ENCODE peak calls at places on chromosome 1, in ten cellular contexts. Q is effector memory CD4-positive, alpha-beta T cell; X is left ventricle myocardium inferior; N is lower lobe of right lung; B is endodermal cell; U is colonic mucosa; D is CD8-positive, alpha-beta T cell; J is fibroblast of lung; S is heart left ventricle; A is PC-9. E is an unnamed sample.

GRCh38 chr1:148317288-148317985 is 165.4 kb upstream of the NBPF11 start:
- DNase-seq in D (no peak), B (no peak), J (no peak), A (no peak), Q (no peak), N (no peak), S (no peak), X (no peak), U (no peak), E (no peak)

GRCh38 chr1:6052543-6053205 is 7.0 kb downstream of the KCNAB2 start:
- DNase-seq in S (no peak), N (no peak), X (peak; percentile 61), D (peak; percentile 59), J (peak; percentile 56), B (peak; percentile 93), U (peak; percentile 52), Q (no peak), A (no peak), E (peak; percentile 74)

GRCh38 chr1:27346991-27347627 is 5.3 kb downstream of the SYTL1 start:
- DNase-seq in B (peak; percentile 63), S (no peak), N (no peak), Q (no peak), A (no peak), J (peak; percentile 38), X (no peak), U (no peak), D (no peak), E (no peak)

GRCh38 chr1:16009030-16009460 is 5.0 kb downstream of the SRARP start:
- DNase-seq in J (peak; percentile 53), Q (peak; percentile 46), S (peak; percentile 88), N (peak; percentile 86), A (peak; percentile 43), X (peak; percentile 79), B (peak; percentile 98), U (peak; percentile 82), D (peak; percentile 81), E (peak; percentile 80)

GRCh38 chr1:227437495-227438008 is 119.3 kb upstream of the CDC42BPA start:
- DNase-seq in B (peak; percentile 47), S (no peak), N (no peak), X (no peak), J (peak; percentile 57), U (no peak), Q (no peak), A (peak; percentile 54), D (no peak), E (no peak)

GRCh38 chr1:103416681-103417318 is 108.7 kb upstream of the RNPC3 start:
- DNase-seq in B (no peak), J (peak; percentile 70), N (no peak), U (no peak), X (no peak), Q (no peak), S (no peak), D (no peak), A (no peak), E (no peak)

GRCh38 chr1:156233421-156234127 is 8.4 kb upstream of the BGLAP start:
- DNase-seq in D (no peak), A (no peak), B (no peak), J (peak; percentile 91), X (no peak), U (no peak), Q (no peak), S (no peak), N (no peak), E (no peak)

GRCh38 chr1:155003766-155004351 is 1.3 kb downstream of the ZBTB7B start:
- DNase-seq in J (peak; percentile 59), D (no peak), S (peak; percentile 86), U (peak; percentile 81), Q (no peak), X (peak; percentile 80), B (peak; percentile 81), A (no peak), N (peak; percentile 78), E (peak; percentile 79)

GRCh38 chr1:178037510-178038253 is 56.2 kb upstream of the RASAL2 start:
- DNase-seq in N (peak; percentile 92), Q (no peak), B (peak; percentile 90), A (peak; percentile 66), D (no peak), S (peak; percentile 95), J (peak; percentile 77), X (peak; percentile 91), U (peak; percentile 90), E (peak; percentile 95)

GRCh38 chr1:18799454-18799853 is 60.0 kb downstream of the TAS1R2 start:
- DNase-seq in S (no peak), N (no peak), X (no peak), J (no peak), Q (no peak), B (peak; percentile 40), U (no peak), D (no peak), A (no peak), E (no peak)

GRCh38 chr1:117890452-117890851 is 39.0 kb downstream of the GDAP2 start:
- DNase-seq in Q (no peak), N (no peak), X (no peak), U (no peak), D (no peak), B (no peak), J (no peak), A (no peak), S (no peak), E (no peak)

DNA sequence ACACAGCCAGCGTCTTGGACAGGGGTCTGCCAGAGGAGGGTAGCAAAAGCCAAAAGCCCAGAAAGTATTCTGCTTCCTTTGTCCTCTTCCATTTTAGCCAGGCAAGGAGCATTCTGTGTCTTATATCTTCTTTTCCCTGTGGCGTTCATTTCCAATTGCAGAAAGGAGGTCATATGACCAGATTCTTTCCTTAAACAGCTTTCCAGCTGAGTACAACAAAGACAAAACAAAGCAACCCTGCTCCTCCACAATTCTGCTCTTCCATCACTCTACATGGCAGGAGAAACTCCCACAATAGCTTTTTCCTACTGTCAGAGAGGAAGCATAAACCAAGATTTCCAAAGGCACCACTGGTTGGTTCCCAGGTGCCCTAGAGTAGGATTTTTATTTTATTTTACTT is 19.7 kb downstream of the ENSA start:
- DNase-seq in D (no peak), Q (no peak), J (peak; percentile 29), N (no peak), S (no peak), U (no peak), B (no peak), X (no peak), A (no peak), E (no peak)
- H3K4me1 ChIP-seq in D (peaks cover 30% of the 10 kb centered on the region), Q (peaks cover 32% of the 10 kb centered on the region), J (peaks cover 28% of the 10 kb centered on the region), N (peaks cover 63% of the 10 kb centered on the region), S (peaks cover 58% of the 10 kb centered on the region), U (peaks cover 24% of the 10 kb centered on the region), B (peaks cover 6% of the 10 kb centered on the region), X (peaks cover 64% of the 10 kb centered on the region), A (peaks cover 58% of the 10 kb centered on the region), E (peaks cover 50% of the 10 kb centered on the region)

GRCh38 chr1:1356796-1357401 is 1.5 kb downstream of the MXRA8 start:
- DNase-seq in D (no peak), X (no peak), Q (no peak), U (no peak), N (no peak), A (peak; percentile 34), J (no peak), S (no peak), B (peak; percentile 55), E (peak; percentile 12)

GRCh38 chr1:1356166-1356795 is 2.1 kb downstream of the MXRA8 start:
- DNase-seq in U (no peak), X (no peak), N (no peak), S (no peak), A (no peak), Q (no peak), B (no peak), D (no peak), J (no peak), E (no peak)

GRCh38 chr1:1354271-1355247 is 3.8 kb downstream of the MXRA8 start:
- DNase-seq in Q (no peak), X (no peak), D (peak; percentile 47), N (no peak), A (peak; percentile 9), B (peak; percentile 58), U (no peak), S (no peak), J (no peak), E (peak; percentile 20)

GRCh38 chr1:1353389-1354151 is 4.4 kb upstream of the DVL1 start:
- DNase-seq in N (no peak), B (peak; percentile 91), U (no peak), J (no peak), D (no peak), S (no peak), Q (no peak), X (no peak), A (no peak), E (no peak)

GRCh38 chr1:1355376-1355775 is 3.0 kb downstream of the MXRA8 start:
- DNase-seq in N (no peak), Q (no peak), X (no peak), A (peak; percentile 8), U (no peak), J (peak; percentile 43), B (peak; percentile 71), S (no peak), D (no peak), E (peak; percentile 23)
- H3K4me1 ChIP-seq in N (peaks cover 52% of the 10 kb centered on the region), Q (peaks cover 26% of the 10 kb centered on the region), X (peaks cover 72% of the 10 kb centered on the region), A (peaks cover 19% of the 10 kb centered on the region), U (no peaks in the 10 kb centered on the region), J (peaks cover 34% of the 10 kb centered on the region), B (peaks cover 6% of the 10 kb centered on the region), S (peaks cover 58% of the 10 kb centered on the region), D (peaks cover 45% of the 10 kb centered on the region), E (peaks cover 50% of the 10 kb centered on the region)

GRCh38 chr1:8370046-8370881 is 52.4 kb downstream of the SLC45A1 start:
- DNase-seq in J (peak; percentile 83), B (peak; percentile 44), A (no peak), U (no peak), S (no peak), X (no peak), Q (no peak), N (no peak), D (no peak), E (no peak)
- H3K4me1 ChIP-seq in J (peaks cover 38% of the 10 kb centered on the region), B (peaks cover 6% of the 10 kb centered on the region), A (no peaks in the 10 kb centered on the region), U (no peaks in the 10 kb centered on the region), S (peaks cover 97% of the 10 kb centered on the region), X (peaks cover 100% of the 10 kb centered on the region), Q (no peaks in the 10 kb centered on the region), N (peaks cover 79% of the 10 kb centered on the region), D (peaks cover 7% of the 10 kb centered on the region), E (peaks cover 86% of the 10 kb centered on the region)

GRCh38 chr1:172272087-172272486 is 148.4 kb upstream of the C1orf105 start:
- DNase-seq in N (no peak), A (no peak), D (no peak), Q (no peak), B (no peak), X (no peak), U (no peak), J (no peak), S (no peak), E (no peak)

GRCh38 chr1:172269084-172269483 is 151.4 kb upstream of the C1orf105 start:
- DNase-seq in N (no peak), U (no peak), Q (no peak), J (no peak), S (no peak), D (no peak), B (no peak), A (no peak), X (no peak), E (no peak)

GRCh38 chr1:172268237-172268636 is 152.2 kb upstream of the C1orf105 start:
- DNase-seq in D (no peak), S (no peak), N (no peak), Q (no peak), B (no peak), U (no peak), X (no peak), A (no peak), J (no peak), E (no peak)

GRCh38 chr1:172270605-172271004 is 149.9 kb upstream of the C1orf105 start:
- DNase-seq in S (no peak), U (no peak), Q (no peak), B (no peak), D (no peak), A (no peak), X (no peak), N (no peak), J (peak; percentile 70), E (no peak)

GRCh38 chr1:172269644-172270043 is 150.8 kb upstream of the C1orf105 start:
- DNase-seq in A (no peak), X (no peak), U (no peak), S (no peak), Q (no peak), D (no peak), J (peak; percentile 60), B (no peak), N (no peak), E (no peak)
- H3K4me1 ChIP-seq in A (peaks cover 8% of the 10 kb centered on the region), X (peaks cover 18% of the 10 kb centered on the region), U (no peaks in the 10 kb centered on the region), S (peaks cover 8% of the 10 kb centered on the region), Q (no peaks in the 10 kb centered on the region), D (no peaks in the 10 kb centered on the region), J (no peaks in the 10 kb centered on the region), B (no peaks in the 10 kb centered on the region), N (peaks cover 10% of the 10 kb centered on the region), E (peaks cover 3% of the 10 kb centered on the region)

E was measured in heart right ventricle.